ENCODE peak calls at places on chromosome 14, in ten cellular contexts. One of them, this sample, is unnamed.

GRCh38 chr14:40098468-40098867 is 666.2 kb upstream of the FBXO33 start:
- DNase-seq in dorsolateral prefrontal cortex: no peak
- DNase-seq in pancreas: no peak
- DNase-seq in GM23248: no peak
- DNase-seq in HCT116: no peak
- DNase-seq in WERI-Rb-1: no peak
- DNase-seq in CD4-positive, alpha-beta T cell: no peak
- DNase-seq in hepatocyte: no peak
- DNase-seq in H9: no peak
- DNase-seq in uterus: no peak
- DNase-seq in this sample: no peak

GRCh38 chr14:81264011-81264410 is 43.3 kb upstream of the GTF2A1 start:
- DNase-seq in dorsolateral prefrontal cortex: no peak
- DNase-seq in pancreas: no peak
- DNase-seq in GM23248: no peak
- DNase-seq in HCT116: no peak
- DNase-seq in WERI-Rb-1: no peak
- DNase-seq in CD4-positive, alpha-beta T cell: no peak
- DNase-seq in hepatocyte: no peak
- DNase-seq in H9: no peak
- DNase-seq in uterus: no peak
- DNase-seq in this sample: no peak

GRCh38 chr14:24071144-24071697 is at the start of gene CPNE6:
- DNase-seq in dorsolateral prefrontal cortex: peak; percentile 73
- DNase-seq in pancreas: peak; percentile 58
- DNase-seq in GM23248: no peak
- DNase-seq in HCT116: no peak
- DNase-seq in WERI-Rb-1: no peak
- DNase-seq in CD4-positive, alpha-beta T cell: no peak
- DNase-seq in hepatocyte: no peak
- DNase-seq in H9: no peak
- DNase-seq in uterus: no peak
- DNase-seq in this sample: no peak

GRCh38 chr14:21714318-21714929 is 40.8 kb upstream of the OR4E1 start:
- DNase-seq in dorsolateral prefrontal cortex: no peak
- DNase-seq in pancreas: no peak
- DNase-seq in GM23248: no peak
- DNase-seq in HCT116: no peak
- DNase-seq in WERI-Rb-1: no peak
- DNase-seq in CD4-positive, alpha-beta T cell: no peak
- DNase-seq in hepatocyte: no peak
- DNase-seq in H9: no peak
- DNase-seq in uterus: no peak
- DNase-seq in this sample: no peak

GRCh38 chr14:78131201-78131600 is 39.0 kb upstream of the NRXN3 start:
- DNase-seq in dorsolateral prefrontal cortex: no peak
- DNase-seq in pancreas: no peak
- DNase-seq in GM23248: no peak
- DNase-seq in HCT116: no peak
- DNase-seq in WERI-Rb-1: no peak
- DNase-seq in CD4-positive, alpha-beta T cell: no peak
- DNase-seq in hepatocyte: no peak
- DNase-seq in H9: no peak
- DNase-seq in uterus: no peak
- DNase-seq in this sample: no peak

GRCh38 chr14:24032727-24033418 is 18.9 kb upstream of the CARMIL3 start:
- DNase-seq in dorsolateral prefrontal cortex: no peak
- DNase-seq in pancreas: no peak
- DNase-seq in GM23248: peak; percentile 93
- DNase-seq in HCT116: no peak
- DNase-seq in WERI-Rb-1: no peak
- DNase-seq in CD4-positive, alpha-beta T cell: no peak
- DNase-seq in hepatocyte: no peak
- DNase-seq in H9: no peak
- DNase-seq in uterus: no peak
- DNase-seq in this sample: no peak

GRCh38 chr14:74841230-74842207 is 34.4 kb downstream of the PROX2 start:
- DNase-seq in dorsolateral prefrontal cortex: no peak
- DNase-seq in pancreas: no peak
- DNase-seq in GM23248: no peak
- DNase-seq in HCT116: no peak
- DNase-seq in WERI-Rb-1: no peak
- DNase-seq in CD4-positive, alpha-beta T cell: no peak
- DNase-seq in hepatocyte: no peak
- DNase-seq in H9: no peak
- DNase-seq in uterus: no peak
- DNase-seq in this sample: no peak

GRCh38 chr14:74326369-74327152 is 21.7 kb upstream of the VRTN start:
- DNase-seq in dorsolateral prefrontal cortex: no peak
- DNase-seq in pancreas: no peak
- DNase-seq in GM23248: no peak
- DNase-seq in HCT116: no peak
- DNase-seq in WERI-Rb-1: no peak
- DNase-seq in CD4-positive, alpha-beta T cell: no peak
- DNase-seq in hepatocyte: peak; percentile 68
- DNase-seq in H9: peak; percentile 96
- DNase-seq in uterus: no peak
- DNase-seq in this sample: no peak

GRCh38 chr14:60724080-60724618 is at the start of gene SIX4:
- DNase-seq in dorsolateral prefrontal cortex: peak; percentile 82
- DNase-seq in pancreas: peak; percentile 85
- DNase-seq in GM23248: peak; percentile 93
- DNase-seq in HCT116: peak; percentile 78
- DNase-seq in WERI-Rb-1: peak; percentile 92
- DNase-seq in CD4-positive, alpha-beta T cell: no peak
- DNase-seq in hepatocyte: peak; percentile 87
- DNase-seq in H9: peak; percentile 94
- DNase-seq in uterus: peak; percentile 72
- DNase-seq in this sample: peak; percentile 79

GRCh38 chr14:75262641-75263040 is 16.0 kb upstream of the FOS start:
- DNase-seq in dorsolateral prefrontal cortex: no peak
- DNase-seq in pancreas: no peak
- DNase-seq in GM23248: no peak
- DNase-seq in HCT116: no peak
- DNase-seq in WERI-Rb-1: no peak
- DNase-seq in CD4-positive, alpha-beta T cell: no peak
- DNase-seq in hepatocyte: no peak
- DNase-seq in H9: no peak
- DNase-seq in uterus: no peak
- DNase-seq in this sample: no peak

GRCh38 chr14:58298880-58299664 is 717 bp downstream of the ARID4A start:
- DNase-seq in dorsolateral prefrontal cortex: no peak
- DNase-seq in pancreas: peak; percentile 77
- DNase-seq in GM23248: peak; percentile 55
- DNase-seq in HCT116: no peak
- DNase-seq in WERI-Rb-1: peak; percentile 23
- DNase-seq in CD4-positive, alpha-beta T cell: peak; percentile 31
- DNase-seq in hepatocyte: peak; percentile 53
- DNase-seq in H9: peak; percentile 41
- DNase-seq in uterus: peak; percentile 30
- DNase-seq in this sample: peak; percentile 29
- H3K27ac ChIP-seq in dorsolateral prefrontal cortex: peak overlapping the region; percentile 95
- H3K27ac ChIP-seq in pancreas: peak overlapping the region; percentile 96
- H3K27ac ChIP-seq in GM23248: peak overlapping the region; percentile 55
- H3K27ac ChIP-seq in HCT116: peak overlapping the region; percentile 75
- H3K27ac ChIP-seq in WERI-Rb-1: peak overlapping the region; percentile 66
- H3K27ac ChIP-seq in CD4-positive, alpha-beta T cell: peak overlapping the region; percentile 84
- H3K27ac ChIP-seq in hepatocyte: peak overlapping the region; percentile 51
- H3K27ac ChIP-seq in H9: no peak overlapping the region
- H3K27ac ChIP-seq in uterus: peak overlapping the region; percentile 96
- H3K27ac ChIP-seq in this sample: peak overlapping the region; percentile 93

GRCh38 chr14:37665479-37665878 is 70.0 kb downstream of the TTC6 start:
- DNase-seq in dorsolateral prefrontal cortex: no peak
- DNase-seq in pancreas: no peak
- DNase-seq in GM23248: no peak
- DNase-seq in HCT116: no peak
- DNase-seq in WERI-Rb-1: no peak
- DNase-seq in CD4-positive, alpha-beta T cell: no peak
- DNase-seq in hepatocyte: no peak
- DNase-seq in H9: no peak
- DNase-seq in uterus: no peak
- DNase-seq in this sample: no peak

GRCh38 chr14:37668646-37669045 is 73.2 kb downstream of the TTC6 start:
- DNase-seq in dorsolateral prefrontal cortex: no peak
- DNase-seq in pancreas: no peak
- DNase-seq in GM23248: peak; percentile 20
- DNase-seq in HCT116: no peak
- DNase-seq in WERI-Rb-1: no peak
- DNase-seq in CD4-positive, alpha-beta T cell: no peak
- DNase-seq in hepatocyte: peak; percentile 6
- DNase-seq in H9: no peak
- DNase-seq in uterus: no peak
- DNase-seq in this sample: no peak

GRCh38 chr14:37658174-37658573 is 62.7 kb downstream of the TTC6 start:
- DNase-seq in dorsolateral prefrontal cortex: no peak
- DNase-seq in pancreas: no peak
- DNase-seq in GM23248: no peak
- DNase-seq in HCT116: no peak
- DNase-seq in WERI-Rb-1: no peak
- DNase-seq in CD4-positive, alpha-beta T cell: no peak
- DNase-seq in hepatocyte: no peak
- DNase-seq in H9: no peak
- DNase-seq in uterus: no peak
- DNase-seq in this sample: no peak

GRCh38 chr14:37665951-37666350 is 70.5 kb downstream of the TTC6 start:
- DNase-seq in dorsolateral prefrontal cortex: no peak
- DNase-seq in pancreas: no peak
- DNase-seq in GM23248: no peak
- DNase-seq in HCT116: no peak
- DNase-seq in WERI-Rb-1: no peak
- DNase-seq in CD4-positive, alpha-beta T cell: no peak
- DNase-seq in hepatocyte: no peak
- DNase-seq in H9: no peak
- DNase-seq in uterus: no peak
- DNase-seq in this sample: no peak

GRCh38 chr14:37663498-37663897 is 68.1 kb downstream of the TTC6 start:
- DNase-seq in dorsolateral prefrontal cortex: no peak
- DNase-seq in pancreas: no peak
- DNase-seq in GM23248: no peak
- DNase-seq in HCT116: no peak
- DNase-seq in WERI-Rb-1: no peak
- DNase-seq in CD4-positive, alpha-beta T cell: no peak
- DNase-seq in hepatocyte: no peak
- DNase-seq in H9: no peak
- DNase-seq in uterus: no peak
- DNase-seq in this sample: no peak
- H3K27ac ChIP-seq in dorsolateral prefrontal cortex: no peak overlapping the region
- H3K27ac ChIP-seq in pancreas: no peak overlapping the region
- H3K27ac ChIP-seq in GM23248: no peak overlapping the region
- H3K27ac ChIP-seq in HCT116: no peak overlapping the region
- H3K27ac ChIP-seq in WERI-Rb-1: no peak overlapping the region
- H3K27ac ChIP-seq in CD4-positive, alpha-beta T cell: no peak overlapping the region
- H3K27ac ChIP-seq in hepatocyte: no peak overlapping the region
- H3K27ac ChIP-seq in H9: no peak overlapping the region
- H3K27ac ChIP-seq in uterus: no peak overlapping the region
- H3K27ac ChIP-seq in this sample: no peak overlapping the region

DNA sequence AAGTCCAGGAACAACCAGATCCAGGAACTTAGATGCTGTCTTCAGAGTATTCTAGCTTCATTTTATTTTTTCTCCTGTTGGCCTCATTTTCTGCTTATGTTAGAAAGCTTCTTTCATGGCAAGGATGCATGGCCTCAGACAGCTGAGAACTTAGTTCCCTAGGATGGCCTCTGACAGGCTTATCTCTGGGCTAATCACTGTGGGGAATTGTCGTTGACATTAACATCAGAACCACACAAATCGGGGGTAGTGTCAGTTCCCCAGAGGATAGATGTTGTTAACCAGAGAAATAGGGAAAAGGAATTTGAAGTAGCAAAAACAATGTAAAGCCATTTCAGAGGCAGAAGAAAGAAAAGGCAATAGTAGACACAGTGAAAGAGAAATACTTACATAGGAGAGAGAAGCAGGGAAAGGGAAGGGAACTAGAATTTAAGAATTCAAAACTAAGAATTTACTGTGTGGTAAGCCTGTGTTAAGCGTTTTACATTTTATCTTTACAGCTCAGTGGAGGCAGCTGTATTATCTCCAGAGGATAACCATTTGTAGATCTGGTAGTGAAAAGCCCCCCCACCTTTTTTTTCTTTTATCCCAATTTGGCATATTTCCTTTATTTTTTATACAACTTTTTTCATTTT is 21.8 kb downstream of the FUT8 start:
- DNase-seq in dorsolateral prefrontal cortex: no peak
- DNase-seq in pancreas: no peak
- DNase-seq in GM23248: no peak
- DNase-seq in HCT116: no peak
- DNase-seq in WERI-Rb-1: peak; percentile 38
- DNase-seq in CD4-positive, alpha-beta T cell: no peak
- DNase-seq in hepatocyte: no peak
- DNase-seq in H9: no peak
- DNase-seq in uterus: no peak
- DNase-seq in this sample: no peak
- H3K27ac ChIP-seq in dorsolateral prefrontal cortex: no peak overlapping the region
- H3K27ac ChIP-seq in pancreas: no peak overlapping the region
- H3K27ac ChIP-seq in GM23248: no peak overlapping the region
- H3K27ac ChIP-seq in HCT116: no peak overlapping the region
- H3K27ac ChIP-seq in WERI-Rb-1: no peak overlapping the region
- H3K27ac ChIP-seq in CD4-positive, alpha-beta T cell: no peak overlapping the region
- H3K27ac ChIP-seq in hepatocyte: peak overlapping the region; percentile 5
- H3K27ac ChIP-seq in H9: no peak overlapping the region
- H3K27ac ChIP-seq in uterus: peak overlapping the region; percentile 27
- H3K27ac ChIP-seq in this sample: no peak overlapping the region

GRCh38 chr14:102159841-102160240 is 20.1 kb downstream of the WDR20 start:
- DNase-seq in dorsolateral prefrontal cortex: no peak
- DNase-seq in pancreas: no peak
- DNase-seq in GM23248: no peak
- DNase-seq in HCT116: no peak
- DNase-seq in WERI-Rb-1: no peak
- DNase-seq in CD4-positive, alpha-beta T cell: no peak
- DNase-seq in hepatocyte: no peak
- DNase-seq in H9: no peak
- DNase-seq in uterus: no peak
- DNase-seq in this sample: no peak

GRCh38 chr14:102158797-102159196 is 19.1 kb downstream of the WDR20 start:
- DNase-seq in dorsolateral prefrontal cortex: no peak
- DNase-seq in pancreas: no peak
- DNase-seq in GM23248: no peak
- DNase-seq in HCT116: no peak
- DNase-seq in WERI-Rb-1: no peak
- DNase-seq in CD4-positive, alpha-beta T cell: no peak
- DNase-seq in hepatocyte: no peak
- DNase-seq in H9: no peak
- DNase-seq in uterus: no peak
- DNase-seq in this sample: no peak

GRCh38 chr14:102155150-102155549 is 15.5 kb downstream of the WDR20 start:
- DNase-seq in dorsolateral prefrontal cortex: no peak
- DNase-seq in pancreas: no peak
- DNase-seq in GM23248: peak; percentile 38
- DNase-seq in HCT116: no peak
- DNase-seq in WERI-Rb-1: no peak
- DNase-seq in CD4-positive, alpha-beta T cell: no peak
- DNase-seq in hepatocyte: peak; percentile 68
- DNase-seq in H9: no peak
- DNase-seq in uterus: no peak
- DNase-seq in this sample: no peak

GRCh38 chr14:102154121-102154520 is 14.4 kb downstream of the WDR20 start:
- DNase-seq in dorsolateral prefrontal cortex: no peak
- DNase-seq in pancreas: no peak
- DNase-seq in GM23248: no peak
- DNase-seq in HCT116: no peak
- DNase-seq in WERI-Rb-1: no peak
- DNase-seq in CD4-positive, alpha-beta T cell: no peak
- DNase-seq in hepatocyte: no peak
- DNase-seq in H9: no peak
- DNase-seq in uterus: no peak
- DNase-seq in this sample: no peak

GRCh38 chr14:102157346-102157745 is 17.6 kb downstream of the WDR20 start:
- DNase-seq in dorsolateral prefrontal cortex: no peak
- DNase-seq in pancreas: no peak
- DNase-seq in GM23248: no peak
- DNase-seq in HCT116: no peak
- DNase-seq in WERI-Rb-1: no peak
- DNase-seq in CD4-positive, alpha-beta T cell: no peak
- DNase-seq in hepatocyte: no peak
- DNase-seq in H9: no peak
- DNase-seq in uterus: no peak
- DNase-seq in this sample: no peak
- H3K27ac ChIP-seq in dorsolateral prefrontal cortex: peak overlapping the region; percentile 44
- H3K27ac ChIP-seq in pancreas: no peak overlapping the region
- H3K27ac ChIP-seq in GM23248: no peak overlapping the region
- H3K27ac ChIP-seq in HCT116: no peak overlapping the region
- H3K27ac ChIP-seq in WERI-Rb-1: no peak overlapping the region
- H3K27ac ChIP-seq in CD4-positive, alpha-beta T cell: no peak overlapping the region
- H3K27ac ChIP-seq in hepatocyte: peak overlapping the region; percentile 44
- H3K27ac ChIP-seq in H9: no peak overlapping the region
- H3K27ac ChIP-seq in uterus: no peak overlapping the region
- H3K27ac ChIP-seq in this sample: no peak overlapping the region